ENCODE peak calls at places on chromosomes 6 and 20, in eight cellular contexts. One of them, this sample, is unnamed.

GRCh38 chr20:1267161-1267560 is 1.1 kb downstream of the SNPH start:
- DNase-seq in CD8-positive, alpha-beta T cell: no peak
- DNase-seq in astrocyte of the spinal cord: no peak
- DNase-seq in retinal pigment epithelial cell: no peak
- DNase-seq in neural progenitor cell: peak; percentile 11
- DNase-seq in neuronal stem cell: no peak
- DNase-seq in brain microvascular endothelial cell: no peak
- DNase-seq in bronchial epithelial cell: no peak
- DNase-seq in this sample: no peak

GRCh38 chr20:6940052-6940451 is 172.6 kb downstream of the BMP2 start:
- DNase-seq in CD8-positive, alpha-beta T cell: no peak
- DNase-seq in astrocyte of the spinal cord: no peak
- DNase-seq in retinal pigment epithelial cell: no peak
- DNase-seq in neural progenitor cell: peak; percentile 80
- DNase-seq in neuronal stem cell: peak; percentile 23
- DNase-seq in brain microvascular endothelial cell: no peak
- DNase-seq in bronchial epithelial cell: peak; percentile 50
- DNase-seq in this sample: peak; percentile 58

GRCh38 chr6:33781105-33781975 is 7.6 kb downstream of the LEMD2 start:
- DNase-seq in CD8-positive, alpha-beta T cell: no peak
- DNase-seq in astrocyte of the spinal cord: peak; percentile 79
- DNase-seq in retinal pigment epithelial cell: peak; percentile 73
- DNase-seq in neural progenitor cell: peak; percentile 84
- DNase-seq in neuronal stem cell: peak; percentile 71
- DNase-seq in brain microvascular endothelial cell: peak; percentile 46
- DNase-seq in bronchial epithelial cell: peak; percentile 30
- DNase-seq in this sample: no peak

GRCh38 chr20:59422911-59423520 is 122.6 kb downstream of the EDN3 start:
- DNase-seq in CD8-positive, alpha-beta T cell: no peak
- DNase-seq in astrocyte of the spinal cord: no peak
- DNase-seq in retinal pigment epithelial cell: no peak
- DNase-seq in neural progenitor cell: no peak
- DNase-seq in neuronal stem cell: no peak
- DNase-seq in brain microvascular endothelial cell: no peak
- DNase-seq in bronchial epithelial cell: no peak
- DNase-seq in this sample: no peak

GRCh38 chr20:31675828-31676533 is 38.3 kb downstream of the COX4I2 start:
- DNase-seq in CD8-positive, alpha-beta T cell: peak; percentile 54
- DNase-seq in astrocyte of the spinal cord: no peak
- DNase-seq in retinal pigment epithelial cell: peak; percentile 38
- DNase-seq in neural progenitor cell: no peak
- DNase-seq in neuronal stem cell: no peak
- DNase-seq in brain microvascular endothelial cell: peak; percentile 39
- DNase-seq in bronchial epithelial cell: no peak
- DNase-seq in this sample: peak; percentile 91

GRCh38 chr20:51661609-51662178 is 106.5 kb downstream of the ATP9A start:
- DNase-seq in CD8-positive, alpha-beta T cell: peak; percentile 43
- DNase-seq in astrocyte of the spinal cord: peak; percentile 71
- DNase-seq in retinal pigment epithelial cell: peak; percentile 56
- DNase-seq in neural progenitor cell: no peak
- DNase-seq in neuronal stem cell: no peak
- DNase-seq in brain microvascular endothelial cell: no peak
- DNase-seq in bronchial epithelial cell: peak; percentile 90
- DNase-seq in this sample: peak; percentile 67

GRCh38 chr20:33568378-33569289 is 78.7 kb downstream of the CBFA2T2 start:
- DNase-seq in CD8-positive, alpha-beta T cell: no peak
- DNase-seq in astrocyte of the spinal cord: no peak
- DNase-seq in retinal pigment epithelial cell: no peak
- DNase-seq in neural progenitor cell: peak; percentile 93
- DNase-seq in neuronal stem cell: peak; percentile 41
- DNase-seq in brain microvascular endothelial cell: no peak
- DNase-seq in bronchial epithelial cell: no peak
- DNase-seq in this sample: no peak

GRCh38 chr6:18835976-18836375 is 448.8 kb downstream of the RNF144B start:
- DNase-seq in CD8-positive, alpha-beta T cell: no peak
- DNase-seq in astrocyte of the spinal cord: no peak
- DNase-seq in retinal pigment epithelial cell: no peak
- DNase-seq in neural progenitor cell: no peak
- DNase-seq in neuronal stem cell: no peak
- DNase-seq in brain microvascular endothelial cell: no peak
- DNase-seq in bronchial epithelial cell: no peak
- DNase-seq in this sample: no peak

GRCh38 chr20:51287628-51288413 is 254.7 kb downstream of the NFATC2 start:
- DNase-seq in CD8-positive, alpha-beta T cell: no peak
- DNase-seq in astrocyte of the spinal cord: no peak
- DNase-seq in retinal pigment epithelial cell: no peak
- DNase-seq in neural progenitor cell: no peak
- DNase-seq in neuronal stem cell: no peak
- DNase-seq in brain microvascular endothelial cell: no peak
- DNase-seq in bronchial epithelial cell: no peak
- DNase-seq in this sample: no peak

GRCh38 chr20:34744847-34745246 is 40.7 kb downstream of the TP53INP2 start:
- DNase-seq in CD8-positive, alpha-beta T cell: no peak
- DNase-seq in astrocyte of the spinal cord: no peak
- DNase-seq in retinal pigment epithelial cell: no peak
- DNase-seq in neural progenitor cell: no peak
- DNase-seq in neuronal stem cell: no peak
- DNase-seq in brain microvascular endothelial cell: no peak
- DNase-seq in bronchial epithelial cell: no peak
- DNase-seq in this sample: no peak

GRCh38 chr20:57265649-57266250 is 691 bp downstream of the BMP7 start:
- DNase-seq in CD8-positive, alpha-beta T cell: no peak
- DNase-seq in astrocyte of the spinal cord: no peak
- DNase-seq in retinal pigment epithelial cell: no peak
- DNase-seq in neural progenitor cell: peak; percentile 36
- DNase-seq in neuronal stem cell: no peak
- DNase-seq in brain microvascular endothelial cell: no peak
- DNase-seq in bronchial epithelial cell: no peak
- DNase-seq in this sample: no peak

DNA sequence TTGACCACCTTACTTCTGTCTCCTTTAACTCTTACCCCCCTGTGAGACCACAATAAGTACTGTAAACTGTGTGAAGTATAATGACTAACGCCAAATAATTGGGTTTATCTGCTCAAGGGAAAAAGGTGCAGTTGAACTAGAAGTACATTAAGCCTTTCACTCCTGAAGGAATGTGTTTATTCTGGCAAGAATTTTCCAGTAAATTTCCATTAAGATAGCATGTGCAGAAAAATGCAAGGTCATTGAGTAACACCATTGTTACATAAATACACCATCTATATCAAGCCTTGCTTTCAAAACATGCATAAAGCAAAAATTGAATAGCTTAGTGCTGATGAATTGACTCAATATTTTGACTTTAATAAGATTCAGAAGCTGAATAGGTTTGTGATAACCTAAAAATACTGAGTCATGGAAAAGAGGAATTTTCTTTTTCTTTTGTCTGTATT is 65.4 kb downstream of the ARHGAP18 start:
- DNase-seq in CD8-positive, alpha-beta T cell: no peak
- DNase-seq in astrocyte of the spinal cord: peak; percentile 68
- DNase-seq in retinal pigment epithelial cell: peak; percentile 88
- DNase-seq in neural progenitor cell: no peak
- DNase-seq in neuronal stem cell: no peak
- DNase-seq in brain microvascular endothelial cell: no peak
- DNase-seq in bronchial epithelial cell: peak; percentile 44
- DNase-seq in this sample: no peak
- H3K4me3 ChIP-seq in CD8-positive, alpha-beta T cell: no peak overlapping the region
- H3K4me3 ChIP-seq in astrocyte of the spinal cord: no peak overlapping the region
- H3K4me3 ChIP-seq in retinal pigment epithelial cell: no peak overlapping the region
- H3K4me3 ChIP-seq in neural progenitor cell: no peak overlapping the region
- H3K4me3 ChIP-seq in neuronal stem cell: no peak overlapping the region
- H3K4me3 ChIP-seq in brain microvascular endothelial cell: no peak overlapping the region
- H3K4me3 ChIP-seq in bronchial epithelial cell: no peak overlapping the region
- H3K4me3 ChIP-seq in this sample: no peak overlapping the region

GRCh38 chr20:47785900-47786762 is 850 bp upstream of the SULF2 start:
- DNase-seq in CD8-positive, alpha-beta T cell: no peak
- DNase-seq in astrocyte of the spinal cord: peak; percentile 73
- DNase-seq in retinal pigment epithelial cell: peak; percentile 40
- DNase-seq in neural progenitor cell: peak; percentile 88
- DNase-seq in neuronal stem cell: peak; percentile 83
- DNase-seq in brain microvascular endothelial cell: peak; percentile 61
- DNase-seq in bronchial epithelial cell: peak; percentile 70
- DNase-seq in this sample: no peak
- H3K4me3 ChIP-seq in CD8-positive, alpha-beta T cell: peak overlapping the region; percentile 33
- H3K4me3 ChIP-seq in astrocyte of the spinal cord: peak overlapping the region; percentile 35
- H3K4me3 ChIP-seq in retinal pigment epithelial cell: peak overlapping the region; percentile 47
- H3K4me3 ChIP-seq in neural progenitor cell: peak overlapping the region; percentile 73
- H3K4me3 ChIP-seq in neuronal stem cell: peak overlapping the region; percentile 80
- H3K4me3 ChIP-seq in brain microvascular endothelial cell: peak overlapping the region; percentile 47
- H3K4me3 ChIP-seq in bronchial epithelial cell: peak overlapping the region; percentile 65
- H3K4me3 ChIP-seq in this sample: no peak overlapping the region

DNA sequence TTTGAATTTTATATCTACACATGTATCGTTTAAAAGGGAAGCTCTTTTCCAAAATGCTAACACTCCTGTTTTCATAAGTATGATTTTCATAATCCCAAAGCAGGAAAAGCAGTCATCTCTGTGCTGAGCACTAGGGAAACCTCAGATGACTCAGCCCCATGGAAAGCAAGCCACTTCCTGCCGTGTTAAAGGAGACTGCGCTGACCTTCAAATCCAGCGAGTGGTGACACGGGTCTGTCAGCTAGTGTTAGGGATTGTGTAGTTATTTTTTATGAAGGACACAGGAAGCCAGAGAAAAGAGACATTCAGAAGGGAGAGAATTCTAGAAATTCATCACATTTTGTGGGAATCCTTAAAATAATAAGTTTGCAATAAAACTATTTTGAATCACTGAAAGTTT is 57.0 kb upstream of the CD93 start:
- DNase-seq in CD8-positive, alpha-beta T cell: no peak
- DNase-seq in astrocyte of the spinal cord: peak; percentile 79
- DNase-seq in retinal pigment epithelial cell: peak; percentile 57
- DNase-seq in neural progenitor cell: no peak
- DNase-seq in neuronal stem cell: no peak
- DNase-seq in brain microvascular endothelial cell: peak; percentile 82
- DNase-seq in bronchial epithelial cell: peak; percentile 86
- DNase-seq in this sample: no peak
- H3K4me3 ChIP-seq in CD8-positive, alpha-beta T cell: no peak overlapping the region
- H3K4me3 ChIP-seq in astrocyte of the spinal cord: no peak overlapping the region
- H3K4me3 ChIP-seq in retinal pigment epithelial cell: no peak overlapping the region
- H3K4me3 ChIP-seq in neural progenitor cell: no peak overlapping the region
- H3K4me3 ChIP-seq in neuronal stem cell: no peak overlapping the region
- H3K4me3 ChIP-seq in brain microvascular endothelial cell: no peak overlapping the region
- H3K4me3 ChIP-seq in bronchial epithelial cell: no peak overlapping the region
- H3K4me3 ChIP-seq in this sample: no peak overlapping the region

DNA sequence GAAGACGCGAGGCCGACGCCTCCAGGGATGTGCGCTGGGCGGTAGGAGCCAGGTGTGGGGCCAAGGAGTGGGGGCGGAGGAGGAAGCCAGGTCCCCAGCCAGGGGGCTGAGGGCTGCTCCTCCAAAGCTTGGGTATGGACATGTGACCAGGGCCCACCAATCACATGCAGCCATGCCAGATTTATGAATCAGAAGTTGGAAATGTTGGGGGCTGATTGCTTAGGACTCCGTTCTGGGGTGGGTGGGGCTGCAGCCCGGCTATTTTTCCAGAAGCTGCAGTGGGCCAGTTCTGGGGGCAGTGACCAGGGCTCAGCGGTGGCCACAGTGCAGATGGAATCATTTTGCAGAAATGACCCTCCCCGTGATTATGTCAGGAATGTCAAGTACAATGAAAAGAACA is 96.0 kb downstream of the CEBPB start:
- DNase-seq in CD8-positive, alpha-beta T cell: no peak
- DNase-seq in astrocyte of the spinal cord: peak; percentile 79
- DNase-seq in retinal pigment epithelial cell: no peak
- DNase-seq in neural progenitor cell: no peak
- DNase-seq in neuronal stem cell: no peak
- DNase-seq in brain microvascular endothelial cell: peak; percentile 84
- DNase-seq in bronchial epithelial cell: peak; percentile 81
- DNase-seq in this sample: no peak
- H3K4me3 ChIP-seq in CD8-positive, alpha-beta T cell: no peak overlapping the region
- H3K4me3 ChIP-seq in astrocyte of the spinal cord: no peak overlapping the region
- H3K4me3 ChIP-seq in retinal pigment epithelial cell: no peak overlapping the region
- H3K4me3 ChIP-seq in neural progenitor cell: no peak overlapping the region
- H3K4me3 ChIP-seq in neuronal stem cell: no peak overlapping the region
- H3K4me3 ChIP-seq in brain microvascular endothelial cell: no peak overlapping the region
- H3K4me3 ChIP-seq in bronchial epithelial cell: no peak overlapping the region
- H3K4me3 ChIP-seq in this sample: no peak overlapping the region

DNA sequence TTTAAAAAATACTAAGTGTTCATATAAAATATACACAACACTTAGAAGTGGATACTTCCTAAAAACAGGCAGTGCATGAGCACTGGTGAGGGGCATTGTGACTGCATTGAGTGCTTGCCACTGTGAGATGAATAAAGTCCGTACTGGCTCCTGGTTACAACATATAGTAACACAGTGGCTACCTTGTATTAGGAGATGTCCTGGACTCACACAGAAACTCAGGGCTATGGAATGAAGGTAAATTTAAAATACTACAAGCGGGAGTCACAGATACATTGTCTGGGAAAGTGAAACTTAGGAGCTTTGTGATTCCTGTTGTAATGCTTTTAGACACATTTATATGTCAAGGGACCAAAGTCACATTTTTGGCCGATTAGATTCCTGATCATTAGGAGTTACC is 36.5 kb upstream of the HLA-G start:
- DNase-seq in CD8-positive, alpha-beta T cell: no peak
- DNase-seq in astrocyte of the spinal cord: peak; percentile 1
- DNase-seq in retinal pigment epithelial cell: no peak
- DNase-seq in neural progenitor cell: no peak
- DNase-seq in neuronal stem cell: no peak
- DNase-seq in brain microvascular endothelial cell: no peak
- DNase-seq in bronchial epithelial cell: peak; percentile 59
- DNase-seq in this sample: no peak
- H3K4me3 ChIP-seq in CD8-positive, alpha-beta T cell: no peak overlapping the region
- H3K4me3 ChIP-seq in astrocyte of the spinal cord: no peak overlapping the region
- H3K4me3 ChIP-seq in retinal pigment epithelial cell: no peak overlapping the region
- H3K4me3 ChIP-seq in neural progenitor cell: no peak overlapping the region
- H3K4me3 ChIP-seq in neuronal stem cell: no peak overlapping the region
- H3K4me3 ChIP-seq in brain microvascular endothelial cell: no peak overlapping the region
- H3K4me3 ChIP-seq in bronchial epithelial cell: peak overlapping the region; percentile 82
- H3K4me3 ChIP-seq in this sample: no peak overlapping the region

This sample was measured in Jurkat, Clone E6-1.